ENCODE peak calls at places on chromosomes 16 and 17, in six cellular contexts. A is ovary, J is IMR-90, B is fibroblast of lung, R is endothelial cell of umbilical vein, T is uterus. W is an unnamed sample.

GRCh38 chr17:40343126-40344119 is 21.1 kb downstream of the GJD3 start:
- DNase-seq in A (peak; percentile 58), J (no peak), B (no peak), R (no peak), T (peak; percentile 49), W (no peak)

GRCh38 chr17:7014995-7015586 is 2.7 kb downstream of the RNASEK start:
- DNase-seq in A (no peak), J (peak; percentile 66), B (peak; percentile 69), R (no peak), T (no peak), W (no peak)

GRCh38 chr16:66652661-66653060 is 43.9 kb downstream of the CMTM4 start:
- DNase-seq in A (no peak), J (no peak), B (peak; percentile 49), R (no peak), T (no peak), W (no peak)

GRCh38 chr17:15463363-15463762 is 4.1 kb downstream of the CDRT4 start:
- DNase-seq in A (peak; percentile 41), J (peak; percentile 92), B (peak; percentile 93), R (peak; percentile 54), T (peak; percentile 36), W (peak; percentile 27)

GRCh38 chr16:84453061-84453752 is 51.3 kb downstream of the MEAK7 start:
- DNase-seq in A (no peak), J (no peak), B (no peak), R (no peak), T (no peak), W (no peak)

GRCh38 chr16:89115216-89115949 is 21.7 kb downstream of the ACSF3 start:
- DNase-seq in A (peak; percentile 16), J (no peak), B (peak; percentile 88), R (peak; percentile 37), T (no peak), W (peak; percentile 13)

GRCh38 chr17:77734371-77735050 is 224.0 kb upstream of the TNRC6C start:
- DNase-seq in A (peak; percentile 87), J (peak; percentile 16), B (peak; percentile 49), R (peak; percentile 4), T (peak; percentile 95), W (peak; percentile 62)

GRCh38 chr17:16477255-16477654 is 14.7 kb downstream of the LRRC75A start:
- DNase-seq in A (peak; percentile 65), J (peak; percentile 89), B (peak; percentile 89), R (peak; percentile 84), T (peak; percentile 79), W (peak; percentile 83)

GRCh38 chr16:80682435-80683070 is 121.8 kb downstream of the CDYL2 start:
- DNase-seq in A (no peak), J (peak; percentile 89), B (peak; percentile 48), R (no peak), T (no peak), W (no peak)

GRCh38 chr17:40816569-40816968 is 5.8 kb downstream of the KRT10 start:
- DNase-seq in A (no peak), J (no peak), B (no peak), R (no peak), T (no peak), W (no peak)

GRCh38 chr17:79865351-79866210 is 26.3 kb upstream of the CBX4 start:
- DNase-seq in A (no peak), J (no peak), B (no peak), R (no peak), T (no peak), W (no peak)

GRCh38 chr16:85861095-85861825 is 37.7 kb upstream of the IRF8 start:
- DNase-seq in A (no peak), J (no peak), B (no peak), R (no peak), T (no peak), W (no peak)

GRCh38 chr16:86396318-86396882 is 113.9 kb upstream of the FOXF1 start:
- DNase-seq in A (no peak), J (peak; percentile 96), B (peak; percentile 96), R (no peak), T (peak; percentile 36), W (no peak)

GRCh38 chr17:14918540-14918939 is 346.6 kb downstream of the PMP22 start:
- DNase-seq in A (no peak), J (peak; percentile 72), B (peak; percentile 33), R (no peak), T (no peak), W (no peak)

GRCh38 chr17:80921159-80921558 is 70.5 kb upstream of the CHMP6 start:
- DNase-seq in A (no peak), J (no peak), B (no peak), R (no peak), T (peak; percentile 23), W (no peak)

GRCh38 chr17:50020841-50021599 is 26.0 kb upstream of the DLX3 start:
- DNase-seq in A (no peak), J (no peak), B (no peak), R (no peak), T (no peak), W (no peak)

GRCh38 chr17:54848368-54848987 is 52.2 kb upstream of the TOM1L1 start:
- DNase-seq in A (no peak), J (no peak), B (no peak), R (no peak), T (no peak), W (no peak)

GRCh38 chr16:89722392-89723278 is 1.3 kb downstream of the ZNF276 start:
- DNase-seq in A (peak; percentile 24), J (peak; percentile 16), B (peak; percentile 77), R (peak; percentile 50), T (peak; percentile 66), W (peak; percentile 55)

GRCh38 chr17:6366144-6366755 is 68.7 kb downstream of the AIPL1 start:
- DNase-seq in A (no peak), J (peak; percentile 24), B (peak; percentile 82), R (no peak), T (no peak), W (peak; percentile 32)

GRCh38 chr17:7354262-7354781 is 634 bp upstream of the TMEM95 start:
- DNase-seq in A (no peak), J (peak; percentile 80), B (peak; percentile 70), R (no peak), T (no peak), W (peak; percentile 90)

GRCh38 chr16:30615358-30616076 is 5.3 kb upstream of the ZNF689 start:
- DNase-seq in A (no peak), J (peak; percentile 8), B (no peak), R (peak; percentile 35), T (no peak), W (no peak)

GRCh38 chr16:70627696-70628095 is 18.7 kb upstream of the IL34 start:
- DNase-seq in A (no peak), J (no peak), B (no peak), R (no peak), T (no peak), W (no peak)

GRCh38 chr16:85330694-85331188 is 218.5 kb upstream of the CIBAR2 start:
- DNase-seq in A (no peak), J (peak; percentile 86), B (peak; percentile 88), R (no peak), T (no peak), W (peak; percentile 61)

GRCh38 chr16:30561212-30561816 is 3.1 kb upstream of the ZNF764 start:
- DNase-seq in A (peak; percentile 71), J (no peak), B (no peak), R (peak; percentile 31), T (peak; percentile 51), W (no peak)

GRCh38 chr17:67379251-67379630 is 2.2 kb downstream of the PITPNC1 start:
- DNase-seq in A (no peak), J (no peak), B (no peak), R (no peak), T (no peak), W (no peak)

GRCh38 chr17:29115435-29115834 is 64.8 kb downstream of the MYO18A start:
- DNase-seq in A (no peak), J (no peak), B (no peak), R (no peak), T (no peak), W (no peak)

GRCh38 chr17:29114141-29114540 is 66.1 kb downstream of the MYO18A start:
- DNase-seq in A (no peak), J (no peak), B (no peak), R (no peak), T (no peak), W (no peak)

GRCh38 chr17:29117440-29117753 is 62.8 kb downstream of the MYO18A start:
- DNase-seq in A (no peak), J (no peak), B (no peak), R (no peak), T (no peak), W (no peak)

GRCh38 chr17:29116652-29117439 is 63.4 kb downstream of the MYO18A start:
- DNase-seq in A (peak; percentile 64), J (peak; percentile 47), B (peak; percentile 41), R (peak; percentile 61), T (peak; percentile 61), W (peak; percentile 56)

GRCh38 chr17:29115906-29116651 is 64.1 kb downstream of the MYO18A start:
- DNase-seq in A (no peak), J (peak; percentile 55), B (peak; percentile 55), R (peak; percentile 35), T (no peak), W (peak; percentile 64)
- TF ChIP-seq CTCF in A (no peak), J (peak; percentile 51), B (peak; percentile 57), R (peak; percentile 43), T (no peak), W (peak; percentile 42)

GRCh38 chr16:54930034-54930938 is at the start of gene IRX5:
- DNase-seq in A (peak; percentile 91), J (peak; percentile 81), B (peak; percentile 98), R (peak; percentile 89), T (peak; percentile 84), W (peak; percentile 69)
- H3K27ac ChIP-seq in A (peak within 1 kb of the TSS; percentile 39), J (no peak within 1 kb of the TSS), B (no peak within 1 kb of the TSS), R (no peak within 1 kb of the TSS), T (peak within 1 kb of the TSS; percentile 78), W (peak within 1 kb of the TSS; percentile 62)

DNA sequence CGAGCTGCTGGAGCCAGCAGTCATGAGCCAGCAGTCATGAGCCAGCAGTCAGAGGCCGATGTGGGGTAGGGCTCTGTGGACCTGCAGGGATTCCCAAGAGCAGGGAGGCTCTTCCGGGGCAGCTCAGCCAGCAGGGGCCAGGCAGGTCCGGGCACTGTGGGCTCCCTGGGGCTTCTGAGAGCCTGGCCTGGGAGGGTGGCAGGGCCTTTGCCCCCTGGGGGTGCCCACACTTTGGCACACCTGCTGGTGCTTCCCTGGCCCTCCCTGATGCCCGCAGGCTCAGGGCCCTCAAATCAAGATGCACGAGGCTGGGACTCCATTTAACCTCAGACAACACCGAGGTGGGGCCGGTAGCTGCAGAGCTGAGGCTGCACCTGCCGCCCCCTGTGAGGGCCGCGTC is 18.1 kb downstream of the SOX8 start:
- DNase-seq in A (no peak), J (no peak), B (no peak), R (no peak), T (no peak), W (no peak)
- TF ChIP-seq CTCF in A (no peak), J (no peak), B (no peak), R (no peak), T (no peak), W (no peak)

DNA sequence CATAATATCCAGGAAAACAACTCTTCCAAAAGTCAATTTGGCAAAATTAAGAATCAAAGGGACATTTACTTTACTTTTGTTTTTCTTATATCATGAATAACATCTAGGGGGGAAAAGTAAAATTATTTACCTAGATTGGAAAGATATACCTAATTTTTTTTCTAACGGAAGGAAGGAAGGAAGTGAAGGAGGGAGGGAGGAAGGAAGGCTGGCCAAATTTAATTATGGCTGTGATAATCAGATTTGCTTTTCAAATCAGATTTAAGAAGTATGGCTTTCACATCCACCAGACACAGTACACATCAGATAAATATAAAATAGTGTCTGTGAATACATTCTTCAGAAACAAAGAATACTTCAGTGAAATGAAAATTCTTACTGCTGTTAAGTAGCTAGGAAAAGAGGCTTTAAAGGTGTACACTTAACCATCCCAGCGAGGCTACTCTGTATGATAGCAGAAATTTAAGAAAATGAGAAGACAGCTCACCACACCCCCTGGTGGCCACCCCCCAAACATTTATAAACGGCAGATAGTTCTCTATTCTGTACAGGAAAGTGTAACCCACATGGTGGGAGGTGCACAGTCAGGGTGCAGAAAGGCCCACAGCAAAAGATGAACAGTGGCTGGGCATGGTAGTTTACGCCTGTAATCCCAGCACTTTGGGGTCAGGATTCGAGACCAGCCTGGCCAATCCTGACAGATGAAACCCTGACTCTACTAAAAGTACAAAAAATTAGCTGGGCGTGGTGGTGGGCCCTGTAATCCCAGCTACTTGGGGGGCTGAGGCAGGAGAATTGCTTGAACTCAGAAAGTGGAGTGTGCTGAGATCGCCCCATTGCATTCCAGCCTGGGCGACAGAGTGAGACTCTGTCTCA is 150.9 kb downstream of the SSH2 start:
- DNase-seq in A (peak; percentile 67), J (peak; percentile 46), B (peak; percentile 28), R (peak; percentile 81), T (peak; percentile 82), W (peak; percentile 66)
- H3K27ac ChIP-seq in A (no peak overlapping the region), J (no peak overlapping the region), B (no peak overlapping the region), R (no peak overlapping the region), T (no peak overlapping the region), W (peak overlapping the region; percentile 57)